ENCODE peak calls at places on chromosomes 1 and 21, in eight cellular contexts. R, C, A, Y, W, G, I and D are unnamed samples. For H3K4me1, the result is how much of the 10 kb centered on the place peaks cover.

GRCh38 chr1:53754484-53755312 is 15.7 kb upstream of the GLIS1 start:
- DNase-seq in R (no peak), C (no peak), A (no peak), Y (no peak), W (no peak), G (peak), I (peak), D (no peak)

GRCh38 chr1:52669696-52670095 is 28.5 kb downstream of the COA7 start:
- DNase-seq in R (no peak), C (no peak), A (no peak), Y (no peak), W (no peak), G (no peak), I (no peak), D (no peak)

GRCh38 chr21:16422702-16423101 is 692.9 kb downstream of the USP25 start:
- DNase-seq in R (no peak), C (no peak), A (no peak), Y (no peak), W (no peak), G (no peak), I (no peak), D (no peak)

GRCh38 chr1:155128755-155129473 is 1.2 kb downstream of the EFNA1 start:
- DNase-seq in R (peak), C (peak), A (no peak), Y (no peak), W (no peak), G (peak), I (no peak), D (peak)

GRCh38 chr1:54229281-54229891 is 29.4 kb downstream of the MRPL37 start:
- DNase-seq in R (no peak), C (no peak), A (no peak), Y (no peak), W (no peak), G (no peak), I (no peak), D (no peak)

GRCh38 chr1:72064301-72064700 is 218.0 kb downstream of the NEGR1 start:
- DNase-seq in R (no peak), C (no peak), A (no peak), Y (no peak), W (no peak), G (no peak), I (no peak), D (no peak)

GRCh38 chr1:244297087-244297486 is 154.6 kb downstream of the ADSS2 start:
- DNase-seq in R (no peak), C (no peak), A (no peak), Y (no peak), W (no peak), G (no peak), I (no peak), D (no peak)

GRCh38 chr1:223189903-223190724 is 47.1 kb upstream of the TLR5 start:
- DNase-seq in R (no peak), C (no peak), A (no peak), Y (no peak), W (no peak), G (no peak), I (no peak), D (no peak)

GRCh38 chr1:192263436-192263835 is 53.4 kb upstream of the RGS21 start:
- DNase-seq in R (no peak), C (no peak), A (no peak), Y (no peak), W (no peak), G (no peak), I (peak), D (no peak)

GRCh38 chr1:115246526-115246925 is 91.5 kb downstream of the NGF start:
- DNase-seq in R (no peak), C (no peak), A (no peak), Y (no peak), W (no peak), G (no peak), I (no peak), D (no peak)

GRCh38 chr1:58922302-58923089 is 138.6 kb upstream of the JUN start:
- DNase-seq in R (peak), C (peak), A (peak), Y (peak), W (peak), G (peak), I (peak), D (peak)

GRCh38 chr1:39205781-39206464 is 1.4 kb downstream of the MACF1 start:
- DNase-seq in R (no peak), C (no peak), A (no peak), Y (no peak), W (no peak), G (no peak), I (no peak), D (no peak)

GRCh38 chr1:71350805-71351204 is 270.0 kb upstream of the ZRANB2 start:
- DNase-seq in R (no peak), C (no peak), A (no peak), Y (no peak), W (no peak), G (no peak), I (peak), D (no peak)

GRCh38 chr21:43352568-43353281 is 74.2 kb downstream of the SIK1 start:
- DNase-seq in R (no peak), C (no peak), A (no peak), Y (no peak), W (no peak), G (no peak), I (no peak), D (no peak)

GRCh38 chr21:43354666-43355065 is 72.3 kb downstream of the SIK1 start:
- DNase-seq in R (no peak), C (no peak), A (no peak), Y (no peak), W (no peak), G (no peak), I (no peak), D (no peak)

GRCh38 chr21:43355196-43355924 is 71.6 kb downstream of the SIK1 start:
- DNase-seq in R (no peak), C (no peak), A (no peak), Y (no peak), W (no peak), G (no peak), I (no peak), D (no peak)

GRCh38 chr21:43353282-43354010 is 73.5 kb downstream of the SIK1 start:
- DNase-seq in R (no peak), C (no peak), A (no peak), Y (no peak), W (no peak), G (no peak), I (no peak), D (no peak)

DNA sequence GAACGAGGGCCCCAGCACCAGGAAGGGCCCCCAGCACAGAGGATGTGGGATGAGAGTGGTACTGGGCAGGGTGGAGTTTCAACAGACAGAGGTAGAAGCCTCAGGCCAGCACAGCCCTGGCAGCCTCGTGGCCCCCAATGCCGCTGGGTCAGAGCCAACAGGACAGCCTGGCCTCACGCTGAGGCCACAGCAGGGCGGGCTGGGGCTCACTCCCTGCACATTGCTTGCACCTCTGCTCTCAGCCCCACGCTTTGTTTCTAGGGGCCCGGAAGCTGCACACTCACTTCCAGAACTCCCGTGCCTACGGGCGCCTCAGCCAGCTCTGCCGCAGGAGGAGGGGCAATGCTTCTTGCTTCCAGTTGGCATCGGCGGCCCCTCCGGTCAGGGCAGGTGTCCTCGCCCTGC is 72.9 kb downstream of the SIK1 start:
- DNase-seq in R (no peak), C (no peak), A (no peak), Y (no peak), W (no peak), G (no peak), I (no peak), D (no peak)
- TF ChIP-seq CTCF in R (no peak), C (no peak), A (no peak), Y (no peak), W (no peak), G (no peak), I (no peak), D (no peak)

GRCh38 chr1:21517161-21517589 is 8.0 kb downstream of the ALPL start:
- DNase-seq in R (no peak), C (no peak), A (no peak), Y (no peak), W (no peak), G (no peak), I (no peak), D (peak)
- H3K4me1 ChIP-seq in R (under half), C (under half), A (under half), Y (under half), W (under half), G (under half), I (under half), D (under half)

DNA sequence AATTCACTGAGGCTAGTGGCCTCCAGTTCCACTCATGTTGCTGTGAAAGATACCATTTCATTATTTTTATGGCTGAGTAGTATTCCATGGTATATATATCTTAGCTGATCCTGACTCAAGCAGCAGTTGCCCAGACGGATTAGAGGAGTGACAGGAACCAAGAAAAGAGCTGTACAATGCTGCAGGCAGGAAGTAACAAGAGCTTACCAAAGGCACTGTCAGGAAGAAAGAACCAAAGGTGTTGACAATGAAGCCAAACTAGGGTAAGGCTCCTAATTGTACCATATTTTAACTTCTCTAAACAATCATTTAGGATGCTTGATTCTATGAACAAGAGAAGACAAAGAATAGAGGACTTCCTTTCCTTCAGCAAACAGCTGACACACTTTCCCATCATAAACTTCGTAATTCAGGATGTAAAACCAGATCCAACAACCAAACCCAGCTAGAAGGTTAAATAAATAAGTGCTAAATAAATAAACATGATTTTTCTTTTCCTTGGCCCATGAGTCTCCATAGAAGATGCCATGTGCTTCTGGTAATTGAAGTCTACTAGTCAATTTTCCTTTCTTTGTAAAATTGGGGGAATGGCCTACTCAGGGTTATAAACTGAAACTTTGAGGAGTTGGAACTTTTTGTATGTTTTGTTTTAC is 248.2 kb upstream of the SGIP1 start:
- DNase-seq in R (no peak), C (no peak), A (no peak), Y (no peak), W (no peak), G (no peak), I (no peak), D (no peak)
- H3K4me3 ChIP-seq in R (no peak), C (no peak), A (no peak), Y (no peak), W (no peak), G (no peak), I (no peak), D (no peak)

DNA sequence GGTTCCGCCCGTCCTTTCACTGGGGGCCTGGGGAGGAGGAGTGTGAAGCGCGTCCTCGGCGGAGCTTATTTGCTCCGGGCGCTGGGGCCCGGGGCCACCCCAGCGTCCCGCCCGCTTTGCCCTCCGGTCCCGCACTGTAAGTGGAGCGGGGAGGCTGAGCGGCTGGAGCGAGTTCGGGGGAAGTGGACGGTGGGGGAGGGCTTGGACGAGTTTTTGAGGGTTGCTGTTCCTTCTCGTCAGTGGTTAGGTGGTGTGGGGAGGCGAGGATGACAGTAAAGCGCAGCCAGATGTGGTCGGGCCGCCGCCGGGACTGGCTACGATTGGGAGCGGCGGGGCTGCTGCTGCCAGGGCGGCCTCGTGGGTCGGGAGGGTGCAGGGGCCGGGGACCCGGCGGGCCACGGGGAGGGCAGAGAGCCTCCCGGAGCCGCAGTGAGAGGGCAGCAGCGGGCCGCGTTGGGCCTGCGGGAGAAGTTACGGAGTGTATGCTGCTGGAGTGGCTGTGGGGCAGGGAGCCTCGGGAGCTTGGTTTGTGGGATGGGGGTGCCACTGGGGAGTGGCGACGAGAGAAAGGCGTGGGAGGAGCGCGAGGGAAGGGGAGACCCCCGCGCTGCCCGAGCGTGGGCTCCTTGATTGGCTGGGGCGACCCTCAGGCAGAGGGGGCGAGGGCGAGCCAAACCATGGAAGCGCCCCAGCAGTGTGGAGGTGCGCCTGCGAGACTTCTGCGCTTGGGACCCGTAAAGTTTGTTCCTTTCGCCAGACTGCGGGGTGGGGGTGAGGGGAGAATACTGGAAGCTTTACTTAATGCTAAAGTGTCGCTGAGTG is 2.1 kb downstream of the ADGRL2 start:
- DNase-seq in R (peak), C (peak), A (peak), Y (peak), W (no peak), G (peak), I (peak), D (peak)
- TF ChIP-seq CTCF in R (no peak), C (no peak), A (peak), Y (peak), W (peak), G (peak), I (peak), D (peak)

GRCh38 chr1:55427576-55427975 is 212.4 kb upstream of the USP24 start:
- DNase-seq in R (no peak), C (no peak), A (no peak), Y (no peak), W (peak), G (no peak), I (no peak), D (no peak)

GRCh38 chr1:55426619-55427018 is 211.5 kb upstream of the USP24 start:
- DNase-seq in R (no peak), C (no peak), A (no peak), Y (no peak), W (peak), G (no peak), I (peak), D (no peak)

GRCh38 chr1:55426156-55426555 is 211.0 kb upstream of the USP24 start:
- DNase-seq in R (no peak), C (no peak), A (no peak), Y (no peak), W (no peak), G (no peak), I (no peak), D (no peak)

GRCh38 chr1:55423376-55423775 is 208.2 kb upstream of the USP24 start:
- DNase-seq in R (no peak), C (no peak), A (no peak), Y (no peak), W (peak), G (no peak), I (no peak), D (no peak)

GRCh38 chr1:55425310-55425930 is 210.3 kb upstream of the USP24 start:
- DNase-seq in R (no peak), C (no peak), A (no peak), Y (no peak), W (peak), G (no peak), I (no peak), D (no peak)
- H3K4me1 ChIP-seq in R (under half), C (under half), A (under half), Y (under half), W (under half), G (under half), I (under half), D (under half)

GRCh38 chr21:45533731-45534571 is 8.3 kb downstream of the SLC19A1 start:
- DNase-seq in R (peak), C (peak), A (no peak), Y (peak), W (no peak), G (no peak), I (no peak), D (peak)
- H3K4me3 ChIP-seq in R (no peak), C (no peak), A (no peak), Y (no peak), W (no peak), G (no peak), I (no peak), D (peak)